ENCODE peak calls at places on chromosomes 13 and 19, in five cellular contexts. One of them, this sample, is unnamed.

GRCh38 chr19:18650048-18650435 is 13.2 kb downstream of the KLHL26 start:
- DNase-seq in fibroblast of mammary gland: peak; percentile 50
- DNase-seq in uterus: peak; percentile 51
- DNase-seq in CD14-positive monocyte: no peak
- DNase-seq in transverse colon: no peak
- DNase-seq in this sample: no peak

GRCh38 chr13:86976521-86977324 is 694.4 kb upstream of the SLITRK5 start:
- DNase-seq in fibroblast of mammary gland: peak; percentile 40
- DNase-seq in uterus: no peak
- DNase-seq in CD14-positive monocyte: no peak
- DNase-seq in transverse colon: no peak
- DNase-seq in this sample: no peak

GRCh38 chr13:71867101-71867814 is at the start of gene DACH1:
- DNase-seq in fibroblast of mammary gland: peak; percentile 12
- DNase-seq in uterus: peak; percentile 41
- DNase-seq in CD14-positive monocyte: peak; percentile 48
- DNase-seq in transverse colon: peak; percentile 71
- DNase-seq in this sample: peak; percentile 36

GRCh38 chr13:95201814-95202521 is 99.3 kb downstream of the ABCC4 start:
- DNase-seq in fibroblast of mammary gland: no peak
- DNase-seq in uterus: no peak
- DNase-seq in CD14-positive monocyte: no peak
- DNase-seq in transverse colon: no peak
- DNase-seq in this sample: no peak

GRCh38 chr19:34041922-34042521 is 130.3 kb upstream of the LSM14A start:
- DNase-seq in fibroblast of mammary gland: peak; percentile 47
- DNase-seq in uterus: peak; percentile 19
- DNase-seq in CD14-positive monocyte: peak; percentile 72
- DNase-seq in transverse colon: peak; percentile 63
- DNase-seq in this sample: peak; percentile 75

GRCh38 chr19:39916236-39916635 is 18.2 kb downstream of the FCGBP start:
- DNase-seq in fibroblast of mammary gland: no peak
- DNase-seq in uterus: no peak
- DNase-seq in CD14-positive monocyte: no peak
- DNase-seq in transverse colon: no peak
- DNase-seq in this sample: no peak

GRCh38 chr13:42075517-42075916 is 27.1 kb downstream of the DGKH start:
- DNase-seq in fibroblast of mammary gland: no peak
- DNase-seq in uterus: no peak
- DNase-seq in CD14-positive monocyte: no peak
- DNase-seq in transverse colon: no peak
- DNase-seq in this sample: no peak

GRCh38 chr19:6779204-6779603 is 6.7 kb downstream of the VAV1 start:
- DNase-seq in fibroblast of mammary gland: no peak
- DNase-seq in uterus: no peak
- DNase-seq in CD14-positive monocyte: no peak
- DNase-seq in transverse colon: no peak
- DNase-seq in this sample: no peak

GRCh38 chr13:101579291-101579802 is 126.9 kb downstream of the ITGBL1 start:
- DNase-seq in fibroblast of mammary gland: peak; percentile 43
- DNase-seq in uterus: no peak
- DNase-seq in CD14-positive monocyte: no peak
- DNase-seq in transverse colon: no peak
- DNase-seq in this sample: no peak

GRCh38 chr19:10718205-10719196 is 622 bp downstream of the DNM2 start:
- DNase-seq in fibroblast of mammary gland: peak; percentile 26
- DNase-seq in uterus: no peak
- DNase-seq in CD14-positive monocyte: no peak
- DNase-seq in transverse colon: peak; percentile 41
- DNase-seq in this sample: peak; percentile 59

GRCh38 chr19:5460748-5461147 is 5.5 kb downstream of the ZNRF4 start:
- DNase-seq in fibroblast of mammary gland: no peak
- DNase-seq in uterus: no peak
- DNase-seq in CD14-positive monocyte: no peak
- DNase-seq in transverse colon: no peak
- DNase-seq in this sample: no peak

GRCh38 chr19:6021878-6022569 is 44.1 kb upstream of the RANBP3 start:
- DNase-seq in fibroblast of mammary gland: peak; percentile 78
- DNase-seq in uterus: peak; percentile 79
- DNase-seq in CD14-positive monocyte: peak; percentile 70
- DNase-seq in transverse colon: peak; percentile 81
- DNase-seq in this sample: peak; percentile 87

GRCh38 chr13:80979035-80979641 is 638.2 kb upstream of the SPRY2 start:
- DNase-seq in fibroblast of mammary gland: peak; percentile 81
- DNase-seq in uterus: peak; percentile 18
- DNase-seq in CD14-positive monocyte: no peak
- DNase-seq in transverse colon: peak; percentile 26
- DNase-seq in this sample: peak; percentile 39

GRCh38 chr19:20321139-20321656 is 154.2 kb downstream of the ZNF486 start:
- DNase-seq in fibroblast of mammary gland: no peak
- DNase-seq in uterus: no peak
- DNase-seq in CD14-positive monocyte: no peak
- DNase-seq in transverse colon: no peak
- DNase-seq in this sample: no peak

GRCh38 chr19:18700501-18701249 is 17.2 kb downstream of the CRTC1 start:
- DNase-seq in fibroblast of mammary gland: peak; percentile 49
- DNase-seq in uterus: peak; percentile 74
- DNase-seq in CD14-positive monocyte: peak; percentile 60
- DNase-seq in transverse colon: peak; percentile 79
- DNase-seq in this sample: peak; percentile 81

GRCh38 chr13:91185294-91185863 is 162.1 kb upstream of the MIR17HG start:
- DNase-seq in fibroblast of mammary gland: peak; percentile 10
- DNase-seq in uterus: no peak
- DNase-seq in CD14-positive monocyte: no peak
- DNase-seq in transverse colon: no peak
- DNase-seq in this sample: no peak